ENCODE peak calls at places on chromosomes 13 and 19, in five cellular contexts. One of them, this sample, is unnamed.

GRCh38 chr13:21033866-21034601 is 27.4 kb downstream of the LATS2 start:
- DNase-seq in activated CD4-positive, alpha-beta T cell treated with anti-CD3 and anti-CD28 coated beads, Interleukin-2, amount 50 U/mL, for 1 hour: no peak
- DNase-seq in stimulated activated CD8-positive, alpha-beta memory T cell treated with anti-CD3 and anti-CD28 coated beads, Interleukin-12 subunit alpha, Interleukin-12 subunit beta, amount 100 ng/mL, for 4 hours: no peak
- DNase-seq in NCI-H82: no peak
- DNase-seq in stimulated activated CD4-positive, alpha-beta T cell treated with anti-CD3 and anti-CD28 coated beads, Interleukin-1b, Interleukin-23, amount 100 ng/mL, for 1 hour: no peak
- DNase-seq in this sample: no peak

GRCh38 chr13:46286972-46287371 is 75.2 kb downstream of the LRRC63 start:
- DNase-seq in stimulated activated CD8-positive, alpha-beta memory T cell treated with anti-CD3 and anti-CD28 coated beads, Interleukin-12 subunit alpha, Interleukin-12 subunit beta, amount 100 ng/mL, for 4 hours: no peak
- DNase-seq in stimulated activated CD4-positive, alpha-beta T cell treated with anti-CD3 and anti-CD28 coated beads, Interleukin-1b, Interleukin-23, amount 100 ng/mL, for 1 hour: no peak
- DNase-seq in activated CD4-positive, alpha-beta T cell treated with anti-CD3 and anti-CD28 coated beads, Interleukin-2, amount 50 U/mL, for 1 hour: no peak
- DNase-seq in NCI-H82: peak; percentile 29
- DNase-seq in this sample: no peak

GRCh38 chr13:110713981-110714797 is 689 bp downstream of the ING1 start:
- DNase-seq in stimulated activated CD8-positive, alpha-beta memory T cell treated with anti-CD3 and anti-CD28 coated beads, Interleukin-12 subunit alpha, Interleukin-12 subunit beta, amount 100 ng/mL, for 4 hours: peak; percentile 60
- DNase-seq in activated CD4-positive, alpha-beta T cell treated with anti-CD3 and anti-CD28 coated beads, Interleukin-2, amount 50 U/mL, for 1 hour: peak; percentile 78
- DNase-seq in NCI-H82: peak; percentile 77
- DNase-seq in stimulated activated CD4-positive, alpha-beta T cell treated with anti-CD3 and anti-CD28 coated beads, Interleukin-1b, Interleukin-23, amount 100 ng/mL, for 1 hour: peak; percentile 48
- DNase-seq in this sample: no peak

GRCh38 chr19:6071103-6071485 is 39.2 kb downstream of the RFX2 start:
- DNase-seq in stimulated activated CD4-positive, alpha-beta T cell treated with anti-CD3 and anti-CD28 coated beads, Interleukin-1b, Interleukin-23, amount 100 ng/mL, for 1 hour: no peak
- DNase-seq in activated CD4-positive, alpha-beta T cell treated with anti-CD3 and anti-CD28 coated beads, Interleukin-2, amount 50 U/mL, for 1 hour: no peak
- DNase-seq in NCI-H82: no peak
- DNase-seq in stimulated activated CD8-positive, alpha-beta memory T cell treated with anti-CD3 and anti-CD28 coated beads, Interleukin-12 subunit alpha, Interleukin-12 subunit beta, amount 100 ng/mL, for 4 hours: no peak
- DNase-seq in this sample: no peak

GRCh38 chr13:19658192-19658591 is 24.7 kb downstream of the MPHOSPH8 start:
- DNase-seq in activated CD4-positive, alpha-beta T cell treated with anti-CD3 and anti-CD28 coated beads, Interleukin-2, amount 50 U/mL, for 1 hour: no peak
- DNase-seq in stimulated activated CD4-positive, alpha-beta T cell treated with anti-CD3 and anti-CD28 coated beads, Interleukin-1b, Interleukin-23, amount 100 ng/mL, for 1 hour: no peak
- DNase-seq in stimulated activated CD8-positive, alpha-beta memory T cell treated with anti-CD3 and anti-CD28 coated beads, Interleukin-12 subunit alpha, Interleukin-12 subunit beta, amount 100 ng/mL, for 4 hours: no peak
- DNase-seq in NCI-H82: no peak
- DNase-seq in this sample: no peak

GRCh38 chr19:35212241-35212640 is 16.3 kb downstream of the FAM187B start:
- DNase-seq in activated CD4-positive, alpha-beta T cell treated with anti-CD3 and anti-CD28 coated beads, Interleukin-2, amount 50 U/mL, for 1 hour: no peak
- DNase-seq in stimulated activated CD4-positive, alpha-beta T cell treated with anti-CD3 and anti-CD28 coated beads, Interleukin-1b, Interleukin-23, amount 100 ng/mL, for 1 hour: no peak
- DNase-seq in NCI-H82: no peak
- DNase-seq in stimulated activated CD8-positive, alpha-beta memory T cell treated with anti-CD3 and anti-CD28 coated beads, Interleukin-12 subunit alpha, Interleukin-12 subunit beta, amount 100 ng/mL, for 4 hours: no peak
- DNase-seq in this sample: no peak

GRCh38 chr19:5121286-5122120 is 152.6 kb downstream of the KDM4B start:
- DNase-seq in stimulated activated CD8-positive, alpha-beta memory T cell treated with anti-CD3 and anti-CD28 coated beads, Interleukin-12 subunit alpha, Interleukin-12 subunit beta, amount 100 ng/mL, for 4 hours: no peak
- DNase-seq in stimulated activated CD4-positive, alpha-beta T cell treated with anti-CD3 and anti-CD28 coated beads, Interleukin-1b, Interleukin-23, amount 100 ng/mL, for 1 hour: no peak
- DNase-seq in activated CD4-positive, alpha-beta T cell treated with anti-CD3 and anti-CD28 coated beads, Interleukin-2, amount 50 U/mL, for 1 hour: no peak
- DNase-seq in NCI-H82: no peak
- DNase-seq in this sample: no peak

GRCh38 chr13:98315466-98315865 is 138.4 kb upstream of the RNF113B start:
- DNase-seq in stimulated activated CD8-positive, alpha-beta memory T cell treated with anti-CD3 and anti-CD28 coated beads, Interleukin-12 subunit alpha, Interleukin-12 subunit beta, amount 100 ng/mL, for 4 hours: no peak
- DNase-seq in stimulated activated CD4-positive, alpha-beta T cell treated with anti-CD3 and anti-CD28 coated beads, Interleukin-1b, Interleukin-23, amount 100 ng/mL, for 1 hour: no peak
- DNase-seq in activated CD4-positive, alpha-beta T cell treated with anti-CD3 and anti-CD28 coated beads, Interleukin-2, amount 50 U/mL, for 1 hour: no peak
- DNase-seq in NCI-H82: peak; percentile 89
- DNase-seq in this sample: no peak

GRCh38 chr13:106155411-106155810 is 380.1 kb downstream of the EFNB2 start:
- DNase-seq in activated CD4-positive, alpha-beta T cell treated with anti-CD3 and anti-CD28 coated beads, Interleukin-2, amount 50 U/mL, for 1 hour: no peak
- DNase-seq in NCI-H82: no peak
- DNase-seq in stimulated activated CD8-positive, alpha-beta memory T cell treated with anti-CD3 and anti-CD28 coated beads, Interleukin-12 subunit alpha, Interleukin-12 subunit beta, amount 100 ng/mL, for 4 hours: no peak
- DNase-seq in stimulated activated CD4-positive, alpha-beta T cell treated with anti-CD3 and anti-CD28 coated beads, Interleukin-1b, Interleukin-23, amount 100 ng/mL, for 1 hour: no peak
- DNase-seq in this sample: no peak

GRCh38 chr13:26485786-26486185 is 71.7 kb upstream of the WASF3 start:
- DNase-seq in NCI-H82: no peak
- DNase-seq in activated CD4-positive, alpha-beta T cell treated with anti-CD3 and anti-CD28 coated beads, Interleukin-2, amount 50 U/mL, for 1 hour: no peak
- DNase-seq in stimulated activated CD8-positive, alpha-beta memory T cell treated with anti-CD3 and anti-CD28 coated beads, Interleukin-12 subunit alpha, Interleukin-12 subunit beta, amount 100 ng/mL, for 4 hours: no peak
- DNase-seq in stimulated activated CD4-positive, alpha-beta T cell treated with anti-CD3 and anti-CD28 coated beads, Interleukin-1b, Interleukin-23, amount 100 ng/mL, for 1 hour: no peak
- DNase-seq in this sample: no peak

This sample was measured in NCI-H187.